ENCODE peak calls at places on chromosomes 12 and 14, in four cellular contexts. P is heart right ventricle; U is CD4-positive, alpha-beta memory T cell; F is CD4-positive, CD25-positive, alpha-beta regulatory T cell. O is an unnamed sample.
A peak's percentile ranks its signal among the peaks of the same experiment; 100 is the strongest.

GRCh38 chr12:34109390-34109789 is 87.1 kb downstream of the ALG10 start:
- DNase-seq in P (no peak), U (no peak), F (no peak), O (no peak)

GRCh38 chr12:95088339-95088738 is 14.9 kb upstream of the NR2C1 start:
- DNase-seq in F (no peak), P (no peak), U (no peak), O (no peak)

GRCh38 chr14:49865431-49865859 is 12.9 kb upstream of the NEMF start:
- DNase-seq in P (peak; percentile 67), U (peak; percentile 70), F (peak; percentile 70), O (peak; percentile 65)

GRCh38 chr14:68295316-68295816 is 475.8 kb downstream of the RAD51B start:
- DNase-seq in P (peak; percentile 49), U (no peak), F (no peak), O (no peak)

GRCh38 chr12:117844114-117844513 is 124.7 kb downstream of the KSR2 start:
- DNase-seq in F (no peak), U (no peak), P (no peak), O (no peak)

GRCh38 chr12:103301642-103302620 is 193.8 kb downstream of the C12orf42 start:
- DNase-seq in P (no peak), F (no peak), U (peak; percentile 7), O (no peak)

GRCh38 chr14:103014466-103015319 is 42.7 kb downstream of the CDC42BPB start:
- DNase-seq in F (no peak), U (no peak), P (no peak), O (no peak)

GRCh38 chr12:16726879-16727278 is 120.9 kb upstream of the LMO3 start:
- DNase-seq in P (no peak), U (no peak), F (no peak), O (no peak)

GRCh38 chr12:98678236-98678945 is 33.3 kb downstream of the APAF1 start:
- DNase-seq in F (no peak), P (no peak), U (no peak), O (no peak)

GRCh38 chr14:90574640-90575131 is 177.9 kb downstream of the CALM1 start:
- DNase-seq in F (no peak), U (no peak), P (peak; percentile 45), O (no peak)

GRCh38 chr14:75496755-75497154 is 25.5 kb upstream of the BATF start:
- DNase-seq in P (no peak), U (no peak), F (no peak), O (no peak)

GRCh38 chr14:75495882-75496281 is 26.4 kb upstream of the BATF start:
- DNase-seq in F (no peak), U (no peak), P (no peak), O (no peak)

GRCh38 chr14:75497191-75497590 is 25.1 kb upstream of the BATF start:
- DNase-seq in U (no peak), P (no peak), F (no peak), O (no peak)

GRCh38 chr14:75499084-75499875 is 23.0 kb upstream of the BATF start:
- DNase-seq in F (no peak), P (no peak), U (no peak), O (no peak)

GRCh38 chr14:75497701-75498100 is 24.6 kb upstream of the BATF start:
- DNase-seq in P (no peak), U (no peak), F (no peak), O (no peak)
- H3K4me1 ChIP-seq in P (no peaks in the 10 kb centered on the region), U (no peaks in the 10 kb centered on the region), F (peaks cover 6% of the 10 kb centered on the region), O (peaks cover 3% of the 10 kb centered on the region)

GRCh38 chr14:75430106-75430505 is 2.3 kb downstream of the JDP2 start:
- DNase-seq in U (no peak), P (no peak), F (no peak), O (no peak)

GRCh38 chr14:75427126-75427481 is 718 bp upstream of the JDP2 start:
- DNase-seq in P (no peak), F (no peak), U (no peak), O (no peak)

GRCh38 chr14:75429562-75429961 is 1.7 kb downstream of the JDP2 start:
- DNase-seq in U (no peak), F (no peak), P (no peak), O (no peak)

GRCh38 chr14:75427482-75428229 is at the start of gene JDP2:
- DNase-seq in F (peak; percentile 43), U (peak; percentile 50), P (peak; percentile 96), O (peak; percentile 81)

GRCh38 chr14:75428230-75429104 is 645 bp downstream of the JDP2 start:
- DNase-seq in U (no peak), F (no peak), P (peak; percentile 45), O (no peak)
- H3K4me1 ChIP-seq in U (peaks cover 10% of the 10 kb centered on the region), F (peaks cover 13% of the 10 kb centered on the region), P (peaks cover 62% of the 10 kb centered on the region), O (peaks cover 31% of the 10 kb centered on the region)

DNA sequence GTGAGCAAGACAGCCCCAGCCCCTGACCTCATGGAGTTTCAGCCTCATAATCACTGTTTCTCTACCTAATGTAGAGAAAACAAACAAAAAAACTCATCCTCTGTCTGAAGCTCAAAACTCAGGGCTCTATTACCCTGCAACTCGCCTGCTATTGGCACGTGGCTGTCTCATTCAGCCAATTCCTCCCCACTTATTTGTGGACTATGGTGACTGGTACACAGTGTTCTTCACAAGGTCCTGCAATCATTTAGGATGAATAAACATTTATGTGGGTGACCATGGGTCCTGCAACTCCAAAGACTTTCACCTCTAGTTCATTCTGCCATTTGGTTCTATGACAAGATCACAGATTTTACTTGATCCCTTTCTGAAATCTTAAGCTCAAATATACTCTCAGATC is 4.7 kb downstream of the PPP2R3C start:
- DNase-seq in F (no peak), U (no peak), P (no peak), O (no peak)
- H3K4me1 ChIP-seq in F (peaks cover 20% of the 10 kb centered on the region), U (peaks cover 29% of the 10 kb centered on the region), P (peaks cover 17% of the 10 kb centered on the region), O (peaks cover 5% of the 10 kb centered on the region)

GRCh38 chr12:11778703-11779102 is 129.2 kb downstream of the ETV6 start:
- DNase-seq in F (no peak), U (no peak), P (no peak), O (no peak)
- H3K4me1 ChIP-seq in F (no peaks in the 10 kb centered on the region), U (peaks cover 48% of the 10 kb centered on the region), P (peaks cover 30% of the 10 kb centered on the region), O (no peaks in the 10 kb centered on the region)

GRCh38 chr14:94079891-94080605 is 954 bp downstream of the DDX24 start:
- DNase-seq in U (no peak), F (peak; percentile 22), P (no peak), O (no peak)
- H3K4me1 ChIP-seq in U (peaks cover 57% of the 10 kb centered on the region), F (peaks cover 32% of the 10 kb centered on the region), P (peaks cover 57% of the 10 kb centered on the region), O (peaks cover 17% of the 10 kb centered on the region)

GRCh38 chr14:100539766-100540140 is 47.5 kb downstream of the BEGAIN start:
- DNase-seq in F (no peak), U (peak; percentile 11), P (no peak), O (no peak)
- H3K4me1 ChIP-seq in F (no peaks in the 10 kb centered on the region), U (no peaks in the 10 kb centered on the region), P (no peaks in the 10 kb centered on the region), O (no peaks in the 10 kb centered on the region)

O was measured in SJSA1.